ENCODE peak calls at places on chromosomes 11 and 22, in six cellular contexts. U is fibroblast of lung, Q is cardiac muscle cell, O is epithelial cell of esophagus, C is activated B cell treated with CpG ODN at 0.5 μM for 24 hours, P is nephron progenitor cell. B is an unnamed sample.

GRCh38 chr11:116239247-116239646 is 533.5 kb downstream of the BUD13 start:
- DNase-seq in U (no peak), Q (no peak), O (no peak), C (no peak), P (no peak), B (no peak)

GRCh38 chr22:22834783-22835182 is 52.8 kb upstream of the IGLL5 start:
- DNase-seq in U (no peak), Q (no peak), O (no peak), C (no peak), P (no peak), B (no peak)

GRCh38 chr22:46557736-46558480 is 20.5 kb upstream of the CELSR1 start:
- DNase-seq in U (no peak), Q (no peak), O (peak), C (no peak), P (no peak), B (no peak)

GRCh38 chr11:18115360-18116127 is 9.7 kb upstream of the SAAL1 start:
- DNase-seq in U (peak), Q (peak), O (peak), C (peak), P (peak), B (peak)

GRCh38 chr11:102431404-102431803 is 21.2 kb downstream of the TMEM123 start:
- DNase-seq in U (no peak), Q (no peak), O (no peak), C (no peak), P (no peak), B (no peak)

GRCh38 chr22:37640591-37641250 is 1.3 kb downstream of the SH3BP1 start:
- DNase-seq in U (no peak), Q (peak), O (peak), C (no peak), P (no peak), B (no peak)

GRCh38 chr22:23692598-23693291 is 1.9 kb downstream of the RGL4 start:
- DNase-seq in U (no peak), Q (no peak), O (no peak), C (no peak), P (peak), B (no peak)

GRCh38 chr11:66879583-66879982 is 22.7 kb downstream of the LRFN4 start:
- DNase-seq in U (no peak), Q (no peak), O (no peak), C (no peak), P (no peak), B (no peak)

GRCh38 chr11:79390477-79390876 is 50.4 kb downstream of the TENM4 start:
- DNase-seq in U (no peak), Q (no peak), O (no peak), C (no peak), P (no peak), B (no peak)

GRCh38 chr11:121246021-121246768 is 46.4 kb upstream of the SC5D start:
- DNase-seq in U (no peak), Q (no peak), O (no peak), C (no peak), P (no peak), B (no peak)

GRCh38 chr11:35352107-35352888 is 67.1 kb downstream of the SLC1A2 start:
- DNase-seq in U (peak), Q (peak), O (peak), C (no peak), P (no peak), B (peak)

GRCh38 chr22:43867839-43868652 is 5.7 kb upstream of the SULT4A1 start:
- DNase-seq in U (peak), Q (peak), O (peak), C (no peak), P (peak), B (peak)

GRCh38 chr11:48172818-48173609 is 43.6 kb upstream of the OR4B1 start:
- DNase-seq in U (peak), Q (peak), O (peak), C (peak), P (peak), B (peak)

GRCh38 chr11:26199341-26199740 is 132.6 kb upstream of the ANO3 start:
- DNase-seq in U (peak), Q (peak), O (no peak), C (no peak), P (no peak), B (peak)

DNA sequence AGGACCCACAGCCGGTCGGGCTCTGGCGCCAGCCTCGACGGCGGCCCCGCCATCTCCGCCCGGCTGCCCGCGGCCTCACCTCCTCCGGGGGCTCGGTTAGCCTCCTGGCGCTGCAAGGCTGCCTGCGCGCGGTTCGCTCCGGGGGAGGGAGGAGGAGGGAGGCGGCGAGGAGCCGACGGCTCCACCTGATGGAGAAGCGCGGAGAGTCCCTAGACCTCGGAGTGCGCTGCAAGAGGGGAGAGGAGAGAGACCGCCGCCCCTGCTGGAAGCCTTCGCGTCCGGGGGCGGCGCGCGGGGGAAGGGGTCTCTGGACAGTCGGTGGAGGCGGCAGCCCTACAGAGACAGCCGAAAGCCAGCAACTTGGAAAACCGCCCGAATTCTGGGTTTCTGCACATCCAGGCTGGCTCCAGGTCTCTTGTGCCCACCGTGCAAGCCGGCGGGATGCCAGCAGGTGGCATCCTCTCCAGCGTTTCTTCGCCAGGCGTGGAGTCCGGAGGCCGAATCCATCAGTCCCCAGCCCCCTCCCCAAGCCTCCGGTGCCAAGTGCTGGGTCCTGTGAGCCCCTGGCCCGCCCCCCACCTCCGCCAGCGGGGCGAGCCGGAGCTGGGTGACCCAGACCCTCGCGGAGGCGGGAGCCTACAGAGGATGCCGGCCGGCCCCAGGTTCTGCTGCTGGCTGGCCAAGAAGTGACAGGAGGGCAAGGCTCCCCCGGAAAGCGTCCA is 2.9 kb upstream of the KIRREL3 start:
- DNase-seq in U (peak), Q (no peak), O (peak), C (no peak), P (peak), B (no peak)
- TF ChIP-seq CTCF in U (peak), Q (peak), O (no peak), C (no peak), P (peak), B (no peak)

GRCh38 chr11:3707176-3707575 is 36.0 kb upstream of the CHRNA10 start:
- DNase-seq in U (no peak), Q (no peak), O (no peak), C (no peak), P (no peak), B (no peak)
- TF ChIP-seq CTCF in U (no peak), Q (no peak), O (no peak), C (no peak), P (no peak), B (no peak)

DNA sequence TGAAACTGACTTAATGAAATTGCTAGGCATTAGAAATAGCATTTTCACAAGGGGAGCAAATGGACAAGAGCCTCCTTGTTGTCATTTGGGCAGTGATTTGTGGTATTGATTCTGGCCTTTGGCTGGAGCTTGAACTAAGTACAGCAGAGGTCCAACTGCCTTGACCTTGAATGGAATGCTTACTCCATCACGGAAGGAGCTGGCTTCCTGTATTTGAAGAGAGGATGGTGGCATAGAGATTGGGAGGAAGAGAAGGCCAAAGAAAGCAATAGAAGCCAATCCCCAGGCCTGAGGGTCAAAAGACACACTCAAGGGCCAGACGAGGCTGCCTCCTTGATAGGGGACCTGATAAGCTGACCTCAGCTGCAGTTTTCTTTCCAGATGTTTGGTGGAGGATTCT is 126.6 kb upstream of the MPPED2 start:
- DNase-seq in U (no peak), Q (no peak), O (no peak), C (no peak), P (no peak), B (no peak)
- TF ChIP-seq CTCF in U (no peak), Q (no peak), O (no peak), C (no peak), P (no peak), B (no peak)

GRCh38 chr11:19656140-19656541 is 56.5 kb upstream of the NAV2 start:
- DNase-seq in U (no peak), Q (no peak), O (peak), C (no peak), P (no peak), B (no peak)
- TF ChIP-seq CTCF in U (no peak), Q (no peak), O (no peak), C (no peak), P (no peak), B (no peak)

B was measured in fibroblast of the aortic adventitia.